ENCODE peak calls at places on chromosomes 2 and 18, in five cellular contexts. C is activated CD4-positive, alpha-beta memory T cell treated with anti-CD3 and anti-CD28 coated beads, Interleukin-2, amount 10 ng/mL, durations not matched to agents 7 days and 5 days; W is hippocampal formation; A is lower leg skin; F is NCI-H2029 treated with DMSO at 0.1 percent for 48 hours. M is an unnamed sample.

GRCh38 chr2:26178746-26179436 is 6.0 kb downstream of the GAREM2 start:
- DNase-seq in C (no peak), W (no peak), A (no peak), F (no peak), M (no peak)

GRCh38 chr2:188142636-188143035 is 149.0 kb upstream of the GULP1 start:
- DNase-seq in C (no peak), W (no peak), A (no peak), F (no peak), M (no peak)

GRCh38 chr2:186274936-186275575 is 211.0 kb upstream of the ZC3H15 start:
- DNase-seq in C (no peak), W (no peak), A (no peak), F (no peak), M (no peak)

GRCh38 chr2:109710505-109711229 is 83.4 kb upstream of the RGPD5 start:
- DNase-seq in C (no peak), W (no peak), A (no peak), F (no peak), M (no peak)

GRCh38 chr2:9222246-9222898 is 15.8 kb downstream of the ASAP2 start:
- DNase-seq in C (no peak), W (no peak), A (no peak), F (no peak), M (no peak)

GRCh38 chr2:120430501-120430830 is 84.5 kb downstream of the INHBB start:
- DNase-seq in C (no peak), W (no peak), A (no peak), F (no peak), M (no peak)

GRCh38 chr18:67513285-67513684 is 3.2 kb downstream of the DSEL start:
- DNase-seq in C (no peak), W (no peak), A (no peak), F (no peak), M (no peak)

GRCh38 chr2:71157124-71157802 is 26.8 kb downstream of the MPHOSPH10 start:
- DNase-seq in C (peak), W (peak), A (no peak), F (no peak), M (peak)

GRCh38 chr2:113818382-113818951 is 62.0 kb upstream of the SLC35F5 start:
- DNase-seq in C (no peak), W (no peak), A (no peak), F (peak), M (no peak)

GRCh38 chr2:72340665-72341064 is 193.0 kb upstream of the CYP26B1 start:
- DNase-seq in C (no peak), W (no peak), A (peak), F (no peak), M (no peak)

GRCh38 chr2:148201075-148202004 is 180.4 kb downstream of the MBD5 start:
- DNase-seq in C (peak), W (no peak), A (no peak), F (no peak), M (no peak)

GRCh38 chr2:221422516-221423211 is 149.4 kb downstream of the EPHA4 start:
- DNase-seq in C (no peak), W (no peak), A (no peak), F (no peak), M (no peak)

GRCh38 chr2:149815946-149816345 is 228.4 kb upstream of the MMADHC start:
- DNase-seq in C (no peak), W (no peak), A (no peak), F (no peak), M (no peak)

GRCh38 chr2:239209806-239210205 is 191.0 kb downstream of the HDAC4 start:
- DNase-seq in C (no peak), W (no peak), A (no peak), F (no peak), M (no peak)

GRCh38 chr2:180306346-180306745 is 299.2 kb upstream of the CWC22 start:
- DNase-seq in C (no peak), W (no peak), A (no peak), F (no peak), M (no peak)

GRCh38 chr18:60794802-60795201 is 422.2 kb upstream of the MC4R start:
- DNase-seq in C (no peak), W (no peak), A (no peak), F (no peak), M (no peak)

GRCh38 chr2:88090446-88091283 is 23.0 kb downstream of the SMYD1 start:
- DNase-seq in C (no peak), W (no peak), A (no peak), F (no peak), M (peak)

GRCh38 chr2:200847268-200847667 is 17.2 kb downstream of the CLK1 start:
- DNase-seq in C (no peak), W (no peak), A (no peak), F (no peak), M (no peak)

GRCh38 chr2:129914538-129915302 is 64.7 kb upstream of the RAB6C start:
- DNase-seq in C (no peak), W (no peak), A (no peak), F (no peak), M (no peak)

GRCh38 chr18:24052053-24052452 is 37.5 kb downstream of the TTC39C start:
- DNase-seq in C (no peak), W (no peak), A (no peak), F (no peak), M (no peak)

GRCh38 chr2:109143214-109144187 is 14.5 kb downstream of the SH3RF3 start:
- DNase-seq in C (peak), W (no peak), A (no peak), F (no peak), M (no peak)

GRCh38 chr18:62617793-62618591 is 95.2 kb downstream of the ZCCHC2 start:
- DNase-seq in C (no peak), W (no peak), A (no peak), F (no peak), M (no peak)

GRCh38 chr18:47992903-47993302 is 62.4 kb upstream of the SMAD2 start:
- DNase-seq in C (no peak), W (no peak), A (no peak), F (no peak), M (no peak)

GRCh38 chr2:215613265-215613664 is 177.4 kb upstream of the FN1 start:
- DNase-seq in C (no peak), W (no peak), A (no peak), F (no peak), M (no peak)

GRCh38 chr2:42072349-42073118 is 24.7 kb downstream of the PKDCC start:
- DNase-seq in C (no peak), W (no peak), A (no peak), F (peak), M (no peak)

GRCh38 chr2:54589340-54590215 is 133.5 kb downstream of the SPTBN1 start:
- DNase-seq in C (peak), W (no peak), A (no peak), F (no peak), M (no peak)

GRCh38 chr2:26764906-26765305 is 822 bp downstream of the SLC35F6 start:
- DNase-seq in C (no peak), W (no peak), A (no peak), F (no peak), M (no peak)

GRCh38 chr2:181305151-181306123 is 151.7 kb upstream of the ITGA4 start:
- DNase-seq in C (peak), W (no peak), A (no peak), F (no peak), M (no peak)

GRCh38 chr2:238846503-238847431 is 1.1 kb upstream of the TWIST2 start:
- DNase-seq in C (no peak), W (no peak), A (no peak), F (no peak), M (no peak)

GRCh38 chr2:28300921-28301341 is 91.7 kb upstream of the FOSL2 start:
- DNase-seq in C (no peak), W (no peak), A (no peak), F (no peak), M (no peak)

M was measured in caudate nucleus.